ENCODE peak calls at places on chromosomes 16 and 17, in eight cellular contexts. K is CD8-positive, alpha-beta T cell; S is foreskin keratinocyte; P is heart left ventricle; U is HCT116; G is lower lobe of right lung; H is upper lobe of left lung; F is mucosa of descending colon. D is an unnamed sample. For H3K4me1, the result is how much of the 10 kb centered on the place peaks cover.

GRCh38 chr17:36017799-36018198 is at the start of gene CCL23:
- ATAC-seq in G (peak), U (no peak), S (no peak), K (no peak), P (peak), F (peak), H (peak), D (no peak)

GRCh38 chr16:82603784-82604411 is 22.9 kb upstream of the CDH13 start:
- ATAC-seq in U (peak), G (peak), F (peak), H (no peak), K (no peak), S (peak), P (peak), D (no peak)

GRCh38 chr16:82298472-82298871 is 128.4 kb upstream of the MPHOSPH6 start:
- ATAC-seq in H (no peak), S (no peak), P (no peak), U (peak), F (no peak), K (no peak), G (no peak), D (no peak)

GRCh38 chr16:507996-508395 is 19.5 kb upstream of the CAPN15 start:
- ATAC-seq in K (no peak), S (no peak), P (no peak), U (no peak), F (no peak), G (no peak), H (no peak), D (no peak)

GRCh38 chr17:10114931-10115535 is 83.4 kb downstream of the GAS7 start:
- ATAC-seq in F (peak), S (peak), U (peak), G (peak), P (peak), K (peak), H (peak), D (peak)

GRCh38 chr16:71467810-71468209 is 5.8 kb upstream of the ZNF23 start:
- ATAC-seq in G (peak), U (peak), F (peak), P (no peak), K (peak), H (peak), S (peak), D (no peak)

GRCh38 chr16:66266436-66267286 is 99.8 kb upstream of the CDH5 start:
- ATAC-seq in H (peak), U (no peak), P (peak), G (peak), S (no peak), K (no peak), F (peak), D (peak)

GRCh38 chr16:27778171-27778925 is 228.4 kb downstream of the KATNIP start:
- ATAC-seq in S (no peak), P (no peak), G (no peak), F (no peak), H (no peak), U (no peak), K (no peak), D (no peak)

GRCh38 chr17:68698761-68699160 is 97.6 kb upstream of the FAM20A start:
- ATAC-seq in P (peak), S (no peak), K (no peak), F (peak), G (peak), U (no peak), H (peak), D (peak)

GRCh38 chr16:53945996-53946395 is 242.0 kb downstream of the FTO start:
- ATAC-seq in K (no peak), U (peak), P (peak), G (peak), H (peak), S (peak), F (peak), D (no peak)

GRCh38 chr17:39177256-39177655 is 11.3 kb upstream of the ARL5C start:
- ATAC-seq in G (peak), K (no peak), S (no peak), P (no peak), F (peak), U (peak), H (no peak), D (no peak)

GRCh38 chr16:52812945-52813556 is 239.6 kb downstream of the CHD9NB start:
- ATAC-seq in G (no peak), H (no peak), F (no peak), U (peak), K (no peak), P (peak), S (peak), D (no peak)

GRCh38 chr16:768428-768827 is 7.9 kb downstream of the MSLN start:
- ATAC-seq in F (no peak), S (no peak), G (no peak), H (no peak), K (no peak), U (no peak), P (no peak), D (no peak)

GRCh38 chr17:15957206-15957605 is 12.3 kb downstream of the ADORA2B start:
- ATAC-seq in S (peak), U (peak), K (no peak), F (peak), P (no peak), G (no peak), H (no peak), D (no peak)

GRCh38 chr17:37725021-37725585 is 19.8 kb downstream of the HNF1B start:
- ATAC-seq in G (peak), K (no peak), P (no peak), F (no peak), U (no peak), H (no peak), S (no peak), D (no peak)

GRCh38 chr16:83974475-83974874 is 6.4 kb downstream of the NECAB2 start:
- ATAC-seq in G (no peak), F (no peak), K (no peak), U (no peak), S (no peak), H (no peak), P (no peak), D (no peak)

GRCh38 chr17:37774508-37774907 is 29.6 kb upstream of the HNF1B start:
- ATAC-seq in H (no peak), G (no peak), S (no peak), F (peak), U (no peak), K (peak), P (no peak), D (no peak)

GRCh38 chr16:57813466-57813865 is 11.2 kb upstream of the KIFC3 start:
- ATAC-seq in P (no peak), G (no peak), H (no peak), S (no peak), U (no peak), F (no peak), K (no peak), D (no peak)

GRCh38 chr17:78933025-78933958 is 8.1 kb upstream of the TIMP2 start:
- ATAC-seq in K (peak), S (peak), F (peak), G (peak), U (peak), H (peak), P (peak), D (peak)

GRCh38 chr17:37179893-37180292 is 195.9 kb upstream of the C17orf78 start:
- ATAC-seq in U (no peak), F (no peak), G (no peak), S (peak), P (no peak), H (no peak), K (no peak), D (no peak)

GRCh38 chr17:32831627-32832243 is 45.2 kb downstream of the MYO1D start:
- ATAC-seq in P (no peak), G (no peak), H (no peak), K (no peak), S (no peak), F (peak), U (no peak), D (no peak)

GRCh38 chr16:13426279-13426678 is 493.7 kb upstream of the ERCC4 start:
- ATAC-seq in K (no peak), P (no peak), U (no peak), S (no peak), F (no peak), H (no peak), G (no peak), D (no peak)

GRCh38 chr17:34306466-34306865 is 12.8 kb upstream of the CCL8 start:
- ATAC-seq in H (peak), K (no peak), G (peak), F (peak), U (no peak), S (peak), P (peak), D (peak)

GRCh38 chr17:27888945-27889344 is 4.2 kb downstream of the LYRM9 start:
- ATAC-seq in U (no peak), F (no peak), H (no peak), P (no peak), K (no peak), G (peak), S (no peak), D (no peak)

GRCh38 chr16:38941-39892 is 14.2 kb downstream of the POLR3K start:
- ATAC-seq in K (peak), H (peak), F (peak), G (peak), P (peak), S (no peak), U (peak), D (no peak)

GRCh38 chr17:57834146-57834741 is 15.6 kb downstream of the MRPS23 start:
- ATAC-seq in U (peak), F (peak), K (no peak), P (peak), H (no peak), G (no peak), S (peak), D (peak)

GRCh38 chr16:78133919-78134318 is 34.5 kb downstream of the WWOX start:
- ATAC-seq in U (no peak), K (no peak), S (no peak), G (peak), H (peak), F (peak), P (no peak), D (no peak)

DNA sequence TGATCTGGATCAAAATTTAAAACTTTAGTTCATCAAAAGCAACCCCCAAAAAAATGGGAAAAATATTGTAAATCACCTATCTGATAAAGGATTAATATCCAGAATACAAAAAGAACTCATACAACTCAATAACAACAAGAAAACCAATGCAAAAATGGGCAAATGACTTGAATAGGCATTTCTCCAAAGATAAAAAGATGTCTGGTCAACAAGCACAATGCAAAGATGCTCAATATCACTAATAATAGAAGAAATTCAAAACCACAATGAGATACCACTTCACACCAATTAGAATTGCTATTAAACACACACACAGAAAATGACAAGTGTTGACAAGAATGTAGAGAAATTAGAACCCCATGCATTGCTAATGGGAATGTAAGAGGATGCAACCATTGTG is 40.4 kb downstream of the UBE2G1 start:
- ATAC-seq in K (no peak), G (no peak), F (no peak), U (no peak), S (no peak), H (no peak), P (no peak), D (no peak)
- H3K4me1 ChIP-seq in K (under half), G (under half), F (under half), U (under half), S (under half), H (under half), P (under half), D (under half)

GRCh38 chr17:64647817-64648216 is 14.3 kb downstream of the SMURF2 start:
- ATAC-seq in U (no peak), S (no peak), H (no peak), G (no peak), P (no peak), K (no peak), F (no peak), D (no peak)
- H3K4me1 ChIP-seq in U (under half), S (under half), H (under half), G (under half), P (under half), K (under half), F (under half), D (under half)

GRCh38 chr16:89473136-89473712 is 17.1 kb downstream of the ANKRD11 start:
- ATAC-seq in P (no peak), U (no peak), G (no peak), F (no peak), H (no peak), K (no peak), S (no peak), D (no peak)
- H3K4me1 ChIP-seq in P (under half), U (half or more), G (half or more), F (under half), H (half or more), K (half or more), S (half or more), D (under half)

DNA sequence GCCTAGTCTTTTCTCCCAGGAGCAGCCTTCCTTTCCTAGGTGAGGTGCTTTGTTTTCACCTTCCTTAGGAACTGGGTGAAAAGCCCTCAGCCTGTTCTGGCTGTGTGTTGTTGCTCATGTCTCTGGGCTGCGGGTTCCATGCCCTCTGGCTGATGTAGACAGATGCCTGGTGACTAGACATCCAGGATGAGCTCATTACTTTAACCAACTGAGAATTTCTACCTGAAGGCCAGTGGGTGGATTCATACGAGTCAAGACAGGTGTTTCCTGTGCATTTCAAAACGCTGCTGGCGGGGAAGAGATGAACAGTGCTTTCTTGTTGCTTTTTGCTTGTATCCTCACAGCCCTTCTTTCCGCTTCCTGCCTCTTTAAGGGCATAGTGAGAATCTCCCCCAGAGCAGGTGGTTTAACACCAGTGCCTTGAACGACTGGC is 22.3 kb downstream of the SAP30BP start:
- ATAC-seq in U (no peak), F (peak), K (peak), S (peak), P (no peak), H (no peak), G (no peak), D (no peak)
- H3K4me1 ChIP-seq in U (half or more), F (under half), K (under half), S (half or more), P (half or more), H (half or more), G (half or more), D (under half)

DNA sequence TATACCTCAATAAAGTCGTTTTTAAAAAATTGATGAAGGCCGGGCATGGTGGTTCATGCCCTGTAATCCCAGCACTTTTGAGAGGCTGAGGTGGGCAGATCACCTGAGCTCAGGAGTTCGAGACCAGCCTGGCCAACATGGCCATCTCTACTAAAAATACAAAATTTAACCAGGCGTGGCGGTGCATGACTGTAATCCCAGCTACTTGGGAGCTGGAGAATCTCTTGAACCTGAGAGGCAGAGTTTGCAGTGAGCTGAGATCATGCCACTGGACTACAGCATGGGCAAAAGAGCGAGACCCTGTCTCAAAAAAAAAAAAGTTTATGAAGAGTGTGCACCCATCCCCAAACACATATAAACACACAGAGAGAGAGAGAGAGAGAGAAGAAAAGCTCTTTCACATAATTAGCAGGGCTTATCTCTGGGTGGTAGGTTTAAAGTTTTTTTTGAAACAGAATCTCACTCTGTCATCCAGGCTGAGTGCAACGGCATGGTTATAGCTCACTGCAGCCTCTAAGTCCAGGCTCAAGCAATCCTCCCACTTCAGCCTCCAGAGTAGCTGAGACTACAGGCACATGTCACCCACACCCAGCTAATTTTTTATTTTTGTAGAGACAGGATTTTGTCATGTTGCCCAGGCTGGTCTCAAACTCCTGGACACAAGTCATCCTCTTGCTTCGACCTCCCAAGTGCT is 3.0 kb downstream of the SREBF1 start:
- ATAC-seq in S (no peak), G (no peak), P (no peak), F (no peak), K (no peak), H (no peak), U (no peak), D (no peak)
- H3K4me1 ChIP-seq in S (under half), G (half or more), P (under half), F (half or more), K (half or more), H (half or more), U (half or more), D (under half)

GRCh38 chr16:2711370-2712062 is 8.5 kb downstream of the PRSS27 start:
- ATAC-seq in H (no peak), G (no peak), P (no peak), U (peak), F (peak), K (no peak), S (no peak), D (no peak)
- H3K4me1 ChIP-seq in H (under half), G (under half), P (under half), U (under half), F (under half), K (under half), S (under half), D (under half)

DNA sequence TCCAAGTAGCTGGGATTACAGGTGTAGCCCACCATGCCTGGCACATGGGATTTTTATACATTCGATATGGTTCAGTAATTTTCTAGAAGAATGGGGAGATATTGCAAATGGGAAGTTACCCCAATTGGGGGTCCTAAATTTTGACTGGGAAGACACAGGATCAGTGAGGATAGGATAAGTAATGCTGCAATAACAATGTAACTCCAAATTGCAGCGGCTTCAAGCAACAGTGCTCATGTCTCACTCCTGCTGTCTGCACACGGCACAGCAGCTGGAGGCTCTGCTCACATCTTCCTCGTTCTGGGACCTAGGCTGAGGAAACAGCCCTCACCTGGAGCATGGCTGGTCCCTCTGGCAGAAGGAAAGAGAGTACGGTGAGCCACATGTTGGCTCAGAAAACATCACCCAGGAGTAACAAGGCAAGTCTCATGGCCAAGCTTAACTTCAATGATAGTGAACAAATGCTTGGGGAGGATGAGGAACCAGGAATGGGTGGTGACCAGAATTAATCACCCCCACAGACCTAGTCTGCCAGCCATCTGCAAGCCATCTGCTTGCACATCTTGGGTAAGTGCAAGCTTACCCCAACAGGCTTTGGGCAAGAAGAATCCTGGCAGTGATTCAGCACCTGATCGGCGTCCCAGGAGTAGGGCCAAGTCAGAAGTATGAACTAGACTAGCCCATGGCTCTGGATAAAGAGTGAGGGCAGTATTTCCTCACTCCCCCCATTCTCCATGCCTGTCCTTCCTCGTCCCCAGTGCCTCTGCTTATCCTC is 229.2 kb downstream of the COPRS start:
- ATAC-seq in F (no peak), K (no peak), U (no peak), P (no peak), H (no peak), S (no peak), G (no peak), D (no peak)
- H3K4me1 ChIP-seq in F (under half), K (under half), U (under half), P (under half), H (under half), S (under half), G (under half), D (under half)

GRCh38 chr17:77555110-77555509 is 403.4 kb upstream of the TNRC6C start:
- ATAC-seq in K (no peak), G (no peak), P (peak), H (no peak), F (no peak), S (no peak), U (no peak), D (no peak)
- H3K4me1 ChIP-seq in K (under half), G (under half), P (under half), H (under half), F (under half), S (under half), U (under half), D (under half)

DNA sequence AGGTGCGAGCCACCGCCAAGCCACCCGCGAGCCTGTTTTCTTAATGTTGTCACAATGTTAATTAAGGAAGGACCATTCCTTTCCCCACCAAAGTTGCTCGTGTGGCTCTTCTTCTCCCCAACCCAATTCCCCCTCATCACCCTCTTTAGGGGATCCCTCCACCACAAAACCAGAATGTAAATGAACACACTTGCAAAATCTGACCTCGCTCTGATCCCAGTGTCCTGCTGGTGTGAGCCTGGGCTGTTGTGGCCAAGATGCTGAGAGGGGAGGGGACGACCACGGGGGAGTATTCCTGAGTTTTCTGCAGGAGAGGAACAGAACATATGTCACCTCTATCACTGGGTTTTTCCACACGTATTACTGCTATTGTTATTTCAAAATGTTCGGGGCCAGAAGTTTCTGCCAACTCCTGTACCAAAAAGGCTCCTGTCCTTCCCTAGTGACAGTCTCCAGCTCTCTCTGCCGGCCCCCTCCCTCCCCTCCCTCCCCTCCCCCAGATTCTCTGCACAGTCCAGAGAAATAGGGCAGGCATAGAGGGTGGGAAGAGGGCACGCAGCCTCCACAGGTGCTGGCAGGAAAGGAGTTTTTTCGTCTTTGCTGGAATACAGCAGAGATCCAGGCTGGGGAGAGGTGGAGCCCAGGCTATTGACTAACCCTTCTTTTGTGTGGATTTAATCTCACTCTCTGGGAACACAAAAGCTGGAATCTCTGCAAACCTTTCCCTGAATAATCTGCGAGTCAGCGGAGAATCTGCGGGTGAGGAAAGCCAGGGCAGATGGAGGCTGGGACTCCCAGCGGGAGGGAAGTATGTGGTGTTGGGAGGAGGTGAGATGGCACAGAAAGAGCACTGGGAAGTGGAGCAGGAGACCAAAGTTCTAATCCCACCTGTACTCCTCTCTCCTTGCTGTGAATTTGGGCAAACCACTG is 4.5 kb upstream of the CA4 start:
- ATAC-seq in K (no peak), U (no peak), S (no peak), G (no peak), H (no peak), F (no peak), P (peak), D (no peak)
- H3K4me1 ChIP-seq in K (under half), U (under half), S (under half), G (under half), H (under half), F (under half), P (under half), D (under half)

D was measured in gastroesophageal sphincter.